ENCODE peak calls at places on chromosome 12, in five cellular contexts. O is heart left ventricle, I is ovary, A is Peyer's patch, L is tibial nerve. N is an unnamed sample.

GRCh38 chr12:68440068-68440581 is 108.0 kb upstream of the MDM1 start:
- DNase-seq in O (no peak), I (no peak), A (no peak), L (no peak), N (no peak)

GRCh38 chr12:13097526-13097925 is 5.9 kb downstream of the GSG1 start:
- DNase-seq in O (peak; percentile 48), I (no peak), A (no peak), L (no peak), N (no peak)

GRCh38 chr12:53218551-53219114 is 11.6 kb upstream of the ITGB7 start:
- DNase-seq in O (peak; percentile 48), I (peak; percentile 65), A (peak; percentile 50), L (no peak), N (peak; percentile 77)

GRCh38 chr12:80400591-80400991 is 43.4 kb upstream of the PTPRQ start:
- DNase-seq in O (peak; percentile 5), I (no peak), A (no peak), L (no peak), N (no peak)

GRCh38 chr12:127582074-127582473 is 684.9 kb upstream of the TMEM132C start:
- DNase-seq in O (no peak), I (no peak), A (no peak), L (no peak), N (no peak)

GRCh38 chr12:65998536-65999530 is 131.7 kb downstream of the LLPH start:
- DNase-seq in O (no peak), I (no peak), A (no peak), L (no peak), N (no peak)

GRCh38 chr12:108966378-108967151 is 54.3 kb downstream of the SVOP start:
- DNase-seq in O (peak; percentile 46), I (no peak), A (no peak), L (no peak), N (no peak)

GRCh38 chr12:91637789-91638624 is 455.4 kb upstream of the DCN start:
- DNase-seq in O (no peak), I (no peak), A (no peak), L (no peak), N (no peak)

GRCh38 chr12:110245278-110245868 is 35.7 kb upstream of the ATP2A2 start:
- DNase-seq in O (no peak), I (no peak), A (peak; percentile 84), L (no peak), N (peak; percentile 79)

GRCh38 chr12:68092976-68093375 is 66.6 kb downstream of the IFNG start:
- DNase-seq in O (no peak), I (no peak), A (no peak), L (no peak), N (no peak)

GRCh38 chr12:66061557-66062279 is 68.8 kb downstream of the LLPH start:
- DNase-seq in O (no peak), I (no peak), A (no peak), L (no peak), N (no peak)

GRCh38 chr12:49827351-49828099 is 688 bp downstream of the NCKAP5L start:
- DNase-seq in O (peak; percentile 74), I (peak; percentile 84), A (no peak), L (no peak), N (peak; percentile 90)

GRCh38 chr12:49954863-49955830 is 4.6 kb downstream of the AQP2 start:
- DNase-seq in O (no peak), I (no peak), A (peak; percentile 32), L (no peak), N (peak; percentile 59)

GRCh38 chr12:97276198-97276580 is 186.4 kb upstream of the RMST start:
- DNase-seq in O (no peak), I (no peak), A (no peak), L (no peak), N (no peak)

GRCh38 chr12:58920102-58920955 is at the start of gene LRIG3:
- DNase-seq in O (peak; percentile 91), I (peak; percentile 94), A (peak; percentile 92), L (peak; percentile 82), N (peak; percentile 88)
- TF ChIP-seq POLR2A in O (no peak), I (no peak), A (peak; percentile 34), L (peak; percentile 76), N (peak; percentile 31)

DNA sequence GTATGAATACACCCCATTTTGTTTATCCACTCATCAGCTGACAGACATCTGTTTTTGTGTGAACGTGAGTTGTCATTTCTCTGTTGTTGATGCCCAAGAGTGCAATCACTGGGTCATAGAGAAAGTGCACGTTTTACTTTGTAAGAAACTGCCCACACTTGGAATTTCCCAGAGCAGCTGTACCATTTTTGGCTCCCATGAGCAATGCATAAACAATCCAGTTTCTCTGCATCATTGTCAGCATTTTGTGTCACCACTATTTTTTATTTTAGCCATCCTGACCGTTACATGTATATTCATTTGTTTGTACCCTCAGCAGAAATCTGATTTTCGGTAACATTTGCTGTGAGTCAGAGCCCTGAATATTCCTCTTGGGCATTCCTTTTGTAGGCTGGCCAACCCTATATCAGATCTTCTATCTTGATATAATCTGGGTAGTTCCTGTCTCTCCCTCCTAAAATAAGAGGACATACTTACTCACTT is 62.7 kb downstream of the RBM19 start:
- DNase-seq in O (no peak), I (no peak), A (no peak), L (no peak), N (no peak)
- TF ChIP-seq POLR2A in O (no peak), I (no peak), A (no peak), L (no peak), N (no peak)

GRCh38 chr12:57128519-57129247 is 400 bp downstream of the LRP1 start:
- DNase-seq in O (no peak), I (peak; percentile 62), A (no peak), L (no peak), N (peak; percentile 74)
- TF ChIP-seq POLR2A in O (no peak), I (no peak), A (no peak), L (no peak), N (no peak)

GRCh38 chr12:6915789-6916285 is 1.5 kb downstream of the ENO2 start:
- DNase-seq in O (no peak), I (no peak), A (no peak), L (no peak), N (peak; percentile 66)

GRCh38 chr12:6916426-6917200 is 2.2 kb downstream of the ENO2 start:
- DNase-seq in O (no peak), I (no peak), A (no peak), L (no peak), N (peak; percentile 67)

GRCh38 chr12:6915023-6915788 is 826 bp downstream of the ENO2 start:
- DNase-seq in O (no peak), I (no peak), A (no peak), L (peak; percentile 37), N (peak; percentile 71)

GRCh38 chr12:6912164-6912956 is 2.0 kb upstream of the ENO2 start:
- DNase-seq in O (no peak), I (no peak), A (no peak), L (no peak), N (peak; percentile 72)

GRCh38 chr12:6914246-6914947 is at the start of gene ENO2:
- DNase-seq in O (peak; percentile 75), I (peak; percentile 77), A (peak; percentile 76), L (peak; percentile 57), N (peak; percentile 94)
- TF ChIP-seq POLR2A in O (no peak), I (peak; percentile 39), A (no peak), L (peak; percentile 39), N (no peak)

N was measured in spleen.